ENCODE peak calls at places on chromosomes 2 and 18, in five cellular contexts. H is H9, O is H1, K is neuronal stem cell, I is trophoblast cell. B is an unnamed sample.

GRCh38 chr18:39960545-39960944 is 1994.5 kb upstream of the PIK3C3 start:
- DNase-seq in K (no peak), I (peak; percentile 12), H (no peak), O (no peak), B (no peak)

GRCh38 chr2:72084584-72084976 is 63.1 kb downstream of the CYP26B1 start:
- DNase-seq in K (no peak), I (no peak), H (no peak), O (no peak), B (no peak)

GRCh38 chr18:74447404-74448152 is 9.5 kb downstream of the DIPK1C start:
- DNase-seq in O (no peak), K (no peak), H (no peak), I (no peak), B (no peak)

GRCh38 chr2:65113229-65113628 is 16.7 kb downstream of the RAB1A start:
- DNase-seq in O (no peak), I (no peak), K (no peak), H (no peak), B (no peak)

GRCh38 chr2:29293830-29294438 is 178.7 kb downstream of the CLIP4 start:
- DNase-seq in I (peak; percentile 69), O (peak; percentile 86), K (peak; percentile 70), H (peak; percentile 77), B (peak; percentile 23)

GRCh38 chr2:97748397-97748796 is 35.0 kb downstream of the ZAP70 start:
- DNase-seq in H (peak; percentile 91), O (peak; percentile 83), I (peak; percentile 80), K (peak; percentile 37), B (no peak)

GRCh38 chr2:225694664-225695063 is 295.2 kb downstream of the NYAP2 start:
- DNase-seq in O (no peak), K (no peak), I (no peak), H (no peak), B (no peak)

GRCh38 chr2:1609040-1609439 is 135.3 kb downstream of the PXDN start:
- DNase-seq in K (no peak), O (no peak), H (no peak), I (no peak), B (no peak)

GRCh38 chr18:36298113-36298701 is 694 bp downstream of the FHOD3 start:
- DNase-seq in H (peak; percentile 60), O (peak; percentile 77), K (peak; percentile 58), I (peak; percentile 28), B (no peak)

GRCh38 chr2:67839242-67839641 is 223.6 kb downstream of the C1D start:
- DNase-seq in I (no peak), K (no peak), O (no peak), H (no peak), B (peak; percentile 23)

GRCh38 chr2:241860184-241861078 is 1.7 kb upstream of the PDCD1 start:
- DNase-seq in H (no peak), O (no peak), K (no peak), I (no peak), B (no peak)

GRCh38 chr2:134410831-134411231 is 157.0 kb downstream of the MGAT5 start:
- DNase-seq in O (no peak), H (no peak), K (no peak), I (no peak), B (peak; percentile 57)

GRCh38 chr2:61018319-61018750 is 280 bp upstream of the PUS10 start:
- DNase-seq in H (no peak), O (no peak), I (no peak), K (no peak), B (no peak)

GRCh38 chr2:64797881-64798590 is 144.3 kb upstream of the SERTAD2 start:
- DNase-seq in O (no peak), I (no peak), H (no peak), K (no peak), B (no peak)

GRCh38 chr18:6781179-6781714 is 51.7 kb downstream of the ARHGAP28 start:
- DNase-seq in K (no peak), H (no peak), O (no peak), I (no peak), B (peak; percentile 43)

GRCh38 chr2:178426388-178426787 is 24.6 kb downstream of the PRKRA start:
- DNase-seq in H (no peak), K (no peak), I (no peak), O (no peak), B (no peak)

GRCh38 chr2:229104863-229105468 is 166.1 kb downstream of the PID1 start:
- DNase-seq in I (peak; percentile 93), O (no peak), K (no peak), H (no peak), B (no peak)

GRCh38 chr2:64283641-64284371 is 139.6 kb upstream of the PELI1 start:
- DNase-seq in I (peak; percentile 76), O (no peak), H (no peak), K (no peak), B (peak; percentile 80)

GRCh38 chr2:20925265-20925889 is 102.5 kb upstream of the LDAH start:
- DNase-seq in I (peak; percentile 33), H (peak; percentile 48), O (peak; percentile 56), K (peak; percentile 55), B (peak; percentile 1)

GRCh38 chr18:295756-296155 is 27.9 kb upstream of the THOC1 start:
- DNase-seq in K (no peak), O (no peak), I (no peak), H (no peak), B (no peak)

GRCh38 chr2:101063753-101064502 is 61.8 kb downstream of the RPL31 start:
- DNase-seq in I (no peak), O (no peak), H (no peak), K (no peak), B (peak; percentile 24)

GRCh38 chr18:27014841-27015240 is 149.3 kb upstream of the AQP4 start:
- DNase-seq in K (no peak), H (no peak), I (no peak), O (no peak), B (no peak)

GRCh38 chr2:159706385-159706980 is 5.8 kb upstream of the MARCHF7 start:
- DNase-seq in I (no peak), K (no peak), H (no peak), O (no peak), B (peak; percentile 45)

GRCh38 chr18:9619545-9619944 is 5.2 kb upstream of the PPP4R1 start:
- DNase-seq in H (no peak), K (no peak), I (no peak), O (no peak), B (peak; percentile 78)

GRCh38 chr2:210086292-210086691 is 83.9 kb downstream of the RPE start:
- DNase-seq in K (no peak), O (no peak), H (no peak), I (no peak), B (no peak)

GRCh38 chr2:15554525-15555218 is 6.5 kb downstream of the NBAS start:
- DNase-seq in O (no peak), K (no peak), I (no peak), H (no peak), B (no peak)

GRCh38 chr2:16649353-16650286 is 16.0 kb downstream of the CYRIA start:
- DNase-seq in I (no peak), O (no peak), K (no peak), H (no peak), B (no peak)

GRCh38 chr2:179240481-179241451 is 23.9 kb downstream of the SESTD1 start:
- DNase-seq in O (no peak), H (no peak), K (no peak), I (no peak), B (no peak)

GRCh38 chr2:201363857-201364560 is 6.9 kb upstream of the FLACC1 start:
- DNase-seq in I (peak; percentile 74), O (no peak), K (no peak), H (peak; percentile 47), B (peak; percentile 71)

GRCh38 chr2:238925816-238926215 is 77.9 kb downstream of the TWIST2 start:
- DNase-seq in I (no peak), O (no peak), H (no peak), K (no peak), B (no peak)

GRCh38 chr2:238924032-238924431 is 76.1 kb downstream of the TWIST2 start:
- DNase-seq in H (no peak), O (no peak), I (no peak), K (no peak), B (no peak)

GRCh38 chr2:238922435-238922834 is 74.5 kb downstream of the TWIST2 start:
- DNase-seq in I (no peak), O (no peak), K (no peak), H (no peak), B (no peak)

GRCh38 chr2:238925281-238925680 is 77.4 kb downstream of the TWIST2 start:
- DNase-seq in O (no peak), H (no peak), I (no peak), K (no peak), B (no peak)

DNA sequence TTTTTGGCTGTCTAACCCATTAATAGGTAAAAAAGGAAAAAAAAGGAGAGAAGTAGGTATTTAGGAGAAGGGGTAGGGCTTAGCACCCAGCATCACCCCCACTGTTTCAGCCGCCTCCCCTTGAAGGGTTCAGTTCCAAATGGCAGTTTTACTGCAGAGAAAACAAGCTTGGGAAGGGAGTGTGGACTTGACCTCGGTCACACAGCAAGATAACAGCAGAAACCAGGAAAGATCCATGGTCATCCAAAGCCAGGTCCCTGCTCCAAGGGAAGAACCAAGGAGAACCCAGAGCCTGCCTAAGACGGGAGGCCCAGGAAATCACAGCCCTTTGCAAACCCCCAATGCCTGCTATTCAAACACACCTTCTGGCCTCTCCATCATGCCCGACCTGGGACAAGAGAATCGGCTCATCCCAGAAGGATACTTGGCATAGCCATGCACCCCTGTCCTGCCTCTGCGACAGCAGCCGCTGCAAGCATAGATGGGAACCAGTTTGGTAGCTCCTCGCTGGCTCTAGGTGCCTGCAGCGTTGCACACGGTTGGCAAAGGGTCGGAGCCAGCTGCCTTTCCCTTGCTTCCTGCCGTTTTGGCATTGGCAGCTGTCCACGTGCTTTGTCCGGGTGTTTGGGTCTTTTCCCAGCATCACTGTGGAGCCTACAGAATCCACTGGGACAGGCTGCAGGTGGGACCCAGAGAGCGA is 76.8 kb downstream of the TWIST2 start:
- DNase-seq in O (no peak), K (no peak), H (no peak), I (no peak), B (no peak)
- H3K4ac ChIP-seq in O (no peak overlapping the region), K (no peak overlapping the region), H (no peak overlapping the region), I (no peak overlapping the region), B (no peak overlapping the region)

GRCh38 chr2:144083211-144083610 is 436.7 kb downstream of the ZEB2 start:
- DNase-seq in H (no peak), K (no peak), O (no peak), I (peak; percentile 29), B (peak; percentile 41)
- H2BK12ac ChIP-seq in H (no peak overlapping the region), K (no peak overlapping the region), O (no peak overlapping the region), I (no peak overlapping the region), B (peak overlapping the region; percentile 6)

DNA sequence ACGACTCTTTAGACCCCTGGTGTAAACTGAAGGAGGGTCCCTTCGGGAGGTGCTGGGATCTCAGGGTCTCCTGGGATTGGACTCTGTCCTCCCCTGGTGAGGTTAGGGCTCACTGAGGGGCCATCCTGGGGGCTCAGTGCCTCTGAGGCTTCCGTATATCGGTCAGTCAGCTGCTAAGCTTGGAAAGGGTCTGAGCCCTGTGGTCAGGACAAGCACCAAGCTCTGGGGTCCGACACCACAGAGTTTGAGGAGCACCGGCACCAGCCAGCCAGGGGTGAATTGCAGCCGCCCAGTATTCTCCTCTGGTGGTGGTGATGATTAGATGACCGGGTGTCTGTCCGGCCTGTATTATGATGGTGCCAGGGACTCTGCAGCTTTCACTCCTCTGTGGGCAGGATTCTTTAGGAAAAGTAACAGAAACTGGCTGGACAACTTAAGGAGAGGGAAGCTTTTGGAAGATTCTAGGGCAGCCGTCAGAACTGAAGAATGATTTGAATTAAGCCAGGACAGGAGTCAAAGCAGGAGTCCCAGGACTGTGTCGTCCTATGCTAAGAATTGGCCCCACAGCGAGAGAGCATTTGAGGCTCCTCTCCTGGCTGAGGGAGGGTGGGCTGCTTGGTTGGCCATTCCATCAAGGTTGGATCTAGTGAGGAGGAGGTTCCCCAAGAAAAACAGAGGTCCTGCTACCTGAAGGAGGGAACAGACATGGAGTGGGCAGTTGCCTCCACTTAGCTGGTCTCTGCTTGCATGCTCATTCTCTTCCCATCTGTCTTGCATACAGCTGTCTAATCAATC is 158.6 kb upstream of the HS6ST1 start:
- DNase-seq in O (peak; percentile 33), I (no peak), K (no peak), H (no peak), B (no peak)
- H3K4ac ChIP-seq in O (no peak overlapping the region), I (no peak overlapping the region), K (no peak overlapping the region), H (no peak overlapping the region), B (no peak overlapping the region)

GRCh38 chr2:31568585-31569201 is 12.0 kb downstream of the SRD5A2 start:
- DNase-seq in H (no peak), O (no peak), K (no peak), I (no peak), B (no peak)
- H2BK12ac ChIP-seq in H (no peak overlapping the region), O (no peak overlapping the region), K (no peak overlapping the region), I (no peak overlapping the region), B (no peak overlapping the region)